ENCODE peak calls at places on chromosomes 6 and 20, in ten cellular contexts. I is body of pancreas, R is fibroblast of villous mesenchyme, O is brain microvascular endothelial cell, S is stomach, X is A673, L is kidney, A is tibial artery, E is cardiac muscle cell, G is mucosa of descending colon. J is an unnamed sample.

GRCh38 chr20:43991264-43991663 is 76.6 kb downstream of the TOX2 start:
- DNase-seq in A (no peak), G (no peak), E (no peak), L (no peak), X (no peak), I (no peak), O (no peak), S (no peak), R (no peak), J (no peak)

GRCh38 chr6:148818939-148819575 is 72.2 kb downstream of the UST start:
- DNase-seq in R (peak; percentile 85), L (no peak), X (no peak), S (no peak), I (no peak), A (no peak), E (no peak), G (no peak), O (no peak), J (no peak)

GRCh38 chr20:52493177-52493711 is 301.7 kb upstream of the ZFP64 start:
- DNase-seq in R (peak; percentile 36), X (peak; percentile 80), L (no peak), E (peak; percentile 55), O (no peak), S (no peak), G (no peak), I (peak; percentile 3), A (no peak), J (no peak)

GRCh38 chr6:110412258-110412839 is 3.0 kb downstream of the DDO start:
- DNase-seq in X (no peak), L (no peak), S (no peak), O (no peak), G (no peak), A (no peak), E (peak; percentile 54), I (no peak), R (no peak), J (no peak)

GRCh38 chr20:47708953-47709833 is 76.1 kb downstream of the SULF2 start:
- DNase-seq in I (no peak), O (no peak), R (no peak), L (peak; percentile 30), A (no peak), G (no peak), X (no peak), S (no peak), E (no peak), J (no peak)

GRCh38 chr6:116531675-116532570 is 13.6 kb downstream of the TRAPPC3L start:
- DNase-seq in I (peak; percentile 62), X (peak; percentile 75), R (peak; percentile 82), G (no peak), A (peak; percentile 51), S (peak; percentile 56), L (no peak), E (peak; percentile 85), O (peak; percentile 82), J (no peak)

GRCh38 chr20:36462440-36463211 is 78.7 kb upstream of the MYL9 start:
- DNase-seq in X (no peak), G (peak; percentile 59), E (peak; percentile 59), O (peak; percentile 37), A (peak; percentile 80), S (peak; percentile 36), R (peak; percentile 48), L (peak; percentile 87), I (peak; percentile 61), J (no peak)

GRCh38 chr6:165497472-165497871 is 165.6 kb downstream of the PDE10A start:
- DNase-seq in X (no peak), R (no peak), A (no peak), E (no peak), O (peak; percentile 10), S (no peak), G (no peak), L (no peak), I (no peak), J (no peak)

GRCh38 chr6:159056432-159056831 is 11.6 kb upstream of the TAGAP start:
- DNase-seq in R (no peak), I (no peak), X (no peak), G (no peak), L (no peak), O (no peak), E (no peak), A (no peak), S (no peak), J (no peak)

GRCh38 chr20:4555188-4555893 is 166.4 kb upstream of the PRND start:
- DNase-seq in G (no peak), O (peak; percentile 72), L (peak; percentile 54), S (no peak), I (no peak), X (no peak), R (peak; percentile 84), E (peak; percentile 25), A (no peak), J (no peak)

GRCh38 chr6:41699063-41699462 is 36.3 kb downstream of the TFEB start:
- DNase-seq in E (no peak), R (no peak), I (no peak), S (no peak), L (no peak), A (no peak), G (no peak), X (no peak), O (no peak), J (no peak)

GRCh38 chr20:62219101-62219991 is 732 bp downstream of the HRH3 start:
- DNase-seq in G (no peak), E (no peak), X (no peak), I (no peak), L (no peak), S (no peak), A (no peak), O (no peak), R (no peak), J (no peak)

GRCh38 chr20:25863536-25864325 is 167.1 kb upstream of the ZNF337 start:
- DNase-seq in A (no peak), I (no peak), S (no peak), E (peak; percentile 26), X (no peak), O (no peak), R (peak; percentile 4), L (peak; percentile 81), G (no peak), J (no peak)

GRCh38 chr20:25859649-25860530 is 163.2 kb upstream of the ZNF337 start:
- DNase-seq in E (peak; percentile 68), O (peak; percentile 82), R (peak; percentile 48), L (peak; percentile 90), G (peak; percentile 77), A (peak; percentile 55), X (peak; percentile 67), S (peak; percentile 75), I (peak; percentile 80), J (no peak)

GRCh38 chr20:25860531-25861150 is 164.0 kb upstream of the ZNF337 start:
- DNase-seq in S (no peak), L (peak; percentile 61), R (no peak), G (no peak), O (no peak), E (no peak), A (no peak), I (no peak), X (no peak), J (no peak)

GRCh38 chr20:25856256-25856884 is 159.7 kb upstream of the ZNF337 start:
- DNase-seq in I (no peak), R (no peak), G (no peak), S (no peak), X (no peak), A (no peak), O (no peak), L (peak; percentile 61), E (no peak), J (no peak)

GRCh38 chr20:25858495-25859425 is 162.1 kb upstream of the ZNF337 start:
- DNase-seq in R (no peak), A (no peak), I (no peak), X (no peak), L (peak; percentile 45), S (no peak), E (no peak), G (no peak), O (no peak), J (no peak)
- H3K4me3 ChIP-seq in R (peak overlapping the region; percentile 27), A (peak overlapping the region; percentile 29), I (no peak overlapping the region), X (no peak overlapping the region), L (peak overlapping the region; percentile 29), S (peak overlapping the region; percentile 7), E (no peak overlapping the region), G (no peak overlapping the region), O (no peak overlapping the region), J (peak overlapping the region; percentile 12)

DNA sequence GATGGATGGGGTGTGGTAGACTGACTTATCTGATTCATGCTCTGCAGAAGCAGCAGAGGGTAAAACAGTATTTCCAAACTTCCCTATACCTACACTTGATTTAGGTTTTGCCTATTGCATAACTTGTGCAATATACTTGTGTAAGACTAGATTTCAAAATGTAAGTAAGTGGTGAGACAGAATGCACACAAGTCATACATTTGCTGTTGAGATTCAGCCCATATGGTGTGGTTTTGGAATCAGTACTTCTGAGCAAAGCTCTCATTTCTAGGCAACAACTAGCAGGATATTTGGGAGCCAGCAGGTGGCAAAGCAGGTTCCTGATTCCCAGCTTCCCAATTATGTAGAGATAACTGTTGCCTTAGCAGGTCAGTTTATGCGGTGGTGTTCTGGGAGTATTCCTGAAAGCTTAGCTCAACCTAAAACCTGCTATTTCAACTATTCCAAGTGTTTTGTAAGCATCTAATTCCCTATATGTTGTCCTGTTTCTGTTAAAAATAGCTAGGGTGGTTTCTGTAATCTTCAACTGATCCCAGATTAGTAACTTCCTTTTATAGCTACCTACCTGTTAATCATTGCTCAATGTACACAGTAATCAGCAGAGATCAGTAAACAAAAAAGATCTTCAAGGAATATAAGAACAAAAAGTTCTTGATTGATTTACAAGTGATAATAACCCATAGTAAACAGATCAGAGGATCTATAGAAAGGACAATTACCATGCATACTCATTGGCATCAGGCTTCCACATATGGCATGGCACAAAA is 8.5 kb upstream of the FABP7 start:
- DNase-seq in O (no peak), I (peak; percentile 56), G (no peak), X (no peak), E (no peak), L (no peak), R (peak; percentile 71), S (no peak), A (no peak), J (no peak)
- TF ChIP-seq CTCF in O (no peak), I (peak; percentile 58), G (no peak), X (no peak), E (no peak), L (no peak), R (peak; percentile 26), S (no peak), A (no peak), J (peak; percentile 11)

DNA sequence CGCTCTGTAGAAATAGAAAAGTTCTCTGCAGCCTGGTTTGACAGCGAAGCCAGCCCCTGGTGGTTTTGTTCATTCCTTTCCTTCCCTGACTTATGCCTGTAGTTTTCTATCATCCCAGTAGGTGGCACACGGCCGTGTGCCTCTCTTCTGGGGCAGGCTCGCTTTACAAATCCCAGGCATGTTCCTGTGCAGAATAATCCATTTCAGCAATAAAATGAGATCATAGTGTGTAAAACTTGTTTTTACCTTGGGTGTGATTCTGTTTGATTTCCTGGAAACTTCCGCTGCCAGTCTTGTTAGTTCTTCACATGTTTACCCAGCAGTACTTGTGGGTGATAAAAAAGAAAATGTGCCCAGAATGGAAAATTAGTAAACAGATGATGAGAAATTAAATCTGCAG is 7.4 kb upstream of the INSM1 start:
- DNase-seq in I (peak; percentile 64), L (no peak), R (peak; percentile 62), G (peak; percentile 47), S (peak; percentile 45), X (peak; percentile 80), A (no peak), E (peak; percentile 76), O (peak; percentile 60), J (peak; percentile 27)
- H3K4me3 ChIP-seq in I (no peak overlapping the region), L (no peak overlapping the region), R (no peak overlapping the region), G (no peak overlapping the region), S (no peak overlapping the region), X (no peak overlapping the region), A (no peak overlapping the region), E (no peak overlapping the region), O (no peak overlapping the region), J (no peak overlapping the region)

GRCh38 chr6:150006961-150007464 is 18.3 kb downstream of the RAET1L start:
- DNase-seq in R (peak; percentile 7), I (no peak), A (no peak), X (peak; percentile 31), G (no peak), L (no peak), O (no peak), S (no peak), E (peak; percentile 21), J (no peak)
- TF ChIP-seq CTCF in R (peak; percentile 55), I (peak; percentile 23), A (peak; percentile 17), X (peak; percentile 54), G (peak; percentile 29), L (peak; percentile 30), O (peak; percentile 73), S (no peak), E (peak; percentile 58), J (peak; percentile 69)

J was measured in retinal pigment epithelial cell.